ENCODE peak calls at places on chromosome 6, in eight cellular contexts. One of them, this sample, is unnamed.

GRCh38 chr6:136657629-136658028 is 107.4 kb upstream of the MAP7 start:
- DNase-seq in stimulated activated CD8-positive, alpha-beta memory T cell treated with anti-CD3 and anti-CD28 coated beads, Interleukin-4, amount 100 ng/mL, for 4 hours: no peak
- DNase-seq in left lung: no peak
- DNase-seq in breast epithelium: no peak
- DNase-seq in Karpas-422: no peak
- DNase-seq in sigmoid colon: no peak
- DNase-seq in HEK293T: no peak
- DNase-seq in T-helper 2 cell: no peak
- DNase-seq in this sample: no peak

GRCh38 chr6:37731888-37732287 is 34.2 kb upstream of the MDGA1 start:
- DNase-seq in breast epithelium: no peak
- DNase-seq in HEK293T: no peak
- DNase-seq in sigmoid colon: no peak
- DNase-seq in T-helper 2 cell: peak; percentile 63
- DNase-seq in stimulated activated CD8-positive, alpha-beta memory T cell treated with anti-CD3 and anti-CD28 coated beads, Interleukin-4, amount 100 ng/mL, for 4 hours: peak; percentile 34
- DNase-seq in Karpas-422: peak; percentile 85
- DNase-seq in left lung: no peak
- DNase-seq in this sample: no peak

GRCh38 chr6:4581468-4582420 is 194.5 kb upstream of the CDYL start:
- DNase-seq in T-helper 2 cell: no peak
- DNase-seq in breast epithelium: no peak
- DNase-seq in sigmoid colon: no peak
- DNase-seq in stimulated activated CD8-positive, alpha-beta memory T cell treated with anti-CD3 and anti-CD28 coated beads, Interleukin-4, amount 100 ng/mL, for 4 hours: no peak
- DNase-seq in Karpas-422: no peak
- DNase-seq in left lung: no peak
- DNase-seq in HEK293T: no peak
- DNase-seq in this sample: no peak

GRCh38 chr6:303948-304558 is 11.8 kb downstream of the DUSP22 start:
- DNase-seq in T-helper 2 cell: no peak
- DNase-seq in HEK293T: peak; percentile 35
- DNase-seq in breast epithelium: no peak
- DNase-seq in left lung: no peak
- DNase-seq in stimulated activated CD8-positive, alpha-beta memory T cell treated with anti-CD3 and anti-CD28 coated beads, Interleukin-4, amount 100 ng/mL, for 4 hours: no peak
- DNase-seq in Karpas-422: no peak
- DNase-seq in sigmoid colon: no peak
- DNase-seq in this sample: no peak

GRCh38 chr6:24646771-24647170 is 780 bp upstream of the KIAA0319 start:
- DNase-seq in Karpas-422: no peak
- DNase-seq in sigmoid colon: no peak
- DNase-seq in T-helper 2 cell: no peak
- DNase-seq in breast epithelium: no peak
- DNase-seq in left lung: no peak
- DNase-seq in HEK293T: no peak
- DNase-seq in stimulated activated CD8-positive, alpha-beta memory T cell treated with anti-CD3 and anti-CD28 coated beads, Interleukin-4, amount 100 ng/mL, for 4 hours: no peak
- DNase-seq in this sample: no peak

GRCh38 chr6:1757133-1757532 is 147.4 kb downstream of the FOXC1 start:
- DNase-seq in HEK293T: no peak
- DNase-seq in sigmoid colon: no peak
- DNase-seq in T-helper 2 cell: no peak
- DNase-seq in Karpas-422: no peak
- DNase-seq in left lung: no peak
- DNase-seq in stimulated activated CD8-positive, alpha-beta memory T cell treated with anti-CD3 and anti-CD28 coated beads, Interleukin-4, amount 100 ng/mL, for 4 hours: no peak
- DNase-seq in breast epithelium: no peak
- DNase-seq in this sample: no peak

GRCh38 chr6:14354919-14355572 is 237.5 kb downstream of the CD83 start:
- DNase-seq in sigmoid colon: peak; percentile 80
- DNase-seq in HEK293T: no peak
- DNase-seq in left lung: peak; percentile 66
- DNase-seq in Karpas-422: no peak
- DNase-seq in stimulated activated CD8-positive, alpha-beta memory T cell treated with anti-CD3 and anti-CD28 coated beads, Interleukin-4, amount 100 ng/mL, for 4 hours: no peak
- DNase-seq in breast epithelium: no peak
- DNase-seq in T-helper 2 cell: no peak
- DNase-seq in this sample: no peak

GRCh38 chr6:28648035-28648877 is 122.6 kb downstream of the GPX5 start:
- DNase-seq in T-helper 2 cell: peak; percentile 61
- DNase-seq in sigmoid colon: no peak
- DNase-seq in left lung: peak; percentile 43
- DNase-seq in Karpas-422: peak; percentile 94
- DNase-seq in stimulated activated CD8-positive, alpha-beta memory T cell treated with anti-CD3 and anti-CD28 coated beads, Interleukin-4, amount 100 ng/mL, for 4 hours: no peak
- DNase-seq in HEK293T: peak; percentile 66
- DNase-seq in breast epithelium: no peak
- DNase-seq in this sample: no peak

GRCh38 chr6:6920984-6921313 is 186.8 kb upstream of the RREB1 start:
- DNase-seq in stimulated activated CD8-positive, alpha-beta memory T cell treated with anti-CD3 and anti-CD28 coated beads, Interleukin-4, amount 100 ng/mL, for 4 hours: no peak
- DNase-seq in breast epithelium: no peak
- DNase-seq in T-helper 2 cell: no peak
- DNase-seq in sigmoid colon: no peak
- DNase-seq in HEK293T: no peak
- DNase-seq in Karpas-422: no peak
- DNase-seq in left lung: no peak
- DNase-seq in this sample: peak; percentile 65

GRCh38 chr6:1251198-1252155 is 60.4 kb upstream of the FOXQ1 start:
- DNase-seq in T-helper 2 cell: no peak
- DNase-seq in HEK293T: no peak
- DNase-seq in sigmoid colon: no peak
- DNase-seq in Karpas-422: no peak
- DNase-seq in stimulated activated CD8-positive, alpha-beta memory T cell treated with anti-CD3 and anti-CD28 coated beads, Interleukin-4, amount 100 ng/mL, for 4 hours: no peak
- DNase-seq in breast epithelium: no peak
- DNase-seq in left lung: no peak
- DNase-seq in this sample: no peak

GRCh38 chr6:165922309-165922794 is 245.3 kb downstream of the TBXT start:
- DNase-seq in breast epithelium: no peak
- DNase-seq in HEK293T: no peak
- DNase-seq in stimulated activated CD8-positive, alpha-beta memory T cell treated with anti-CD3 and anti-CD28 coated beads, Interleukin-4, amount 100 ng/mL, for 4 hours: no peak
- DNase-seq in T-helper 2 cell: no peak
- DNase-seq in Karpas-422: no peak
- DNase-seq in sigmoid colon: no peak
- DNase-seq in left lung: no peak
- DNase-seq in this sample: no peak

GRCh38 chr6:13908955-13909381 is 15.8 kb upstream of the RNF182 start:
- DNase-seq in left lung: no peak
- DNase-seq in Karpas-422: peak; percentile 81
- DNase-seq in sigmoid colon: peak; percentile 71
- DNase-seq in HEK293T: peak; percentile 74
- DNase-seq in stimulated activated CD8-positive, alpha-beta memory T cell treated with anti-CD3 and anti-CD28 coated beads, Interleukin-4, amount 100 ng/mL, for 4 hours: no peak
- DNase-seq in breast epithelium: no peak
- DNase-seq in T-helper 2 cell: peak; percentile 59
- DNase-seq in this sample: peak; percentile 24

This sample was measured in pancreas.